ENCODE peak calls at places on chromosome 19, in nine cellular contexts. One of them, this sample, is unnamed.

GRCh38 chr19:19944583-19944880 is 43.8 kb downstream of the ZNF93 start:
- DNase-seq in mesenchymal stem cell: no peak
- DNase-seq in mammary epithelial cell: no peak
- DNase-seq in DND-41: no peak
- DNase-seq in mesendoderm: no peak
- DNase-seq in fibroblast of lung: no peak
- DNase-seq in GM23248: no peak
- DNase-seq in PC-9: no peak
- DNase-seq in SK-N-SH: no peak
- DNase-seq in this sample: no peak

GRCh38 chr19:1754651-1755466 is 1.6 kb downstream of the ONECUT3 start:
- DNase-seq in mesenchymal stem cell: peak
- DNase-seq in mammary epithelial cell: peak
- DNase-seq in DND-41: no peak
- DNase-seq in mesendoderm: no peak
- DNase-seq in fibroblast of lung: peak
- DNase-seq in GM23248: no peak
- DNase-seq in PC-9: no peak
- DNase-seq in SK-N-SH: no peak
- DNase-seq in this sample: no peak

GRCh38 chr19:16931306-16931705 is 42.5 kb downstream of the F2RL3 start:
- DNase-seq in mesenchymal stem cell: no peak
- DNase-seq in mammary epithelial cell: no peak
- DNase-seq in DND-41: no peak
- DNase-seq in mesendoderm: no peak
- DNase-seq in fibroblast of lung: no peak
- DNase-seq in GM23248: no peak
- DNase-seq in PC-9: peak
- DNase-seq in SK-N-SH: no peak
- DNase-seq in this sample: no peak

GRCh38 chr19:17576758-17577532 is 21.5 kb downstream of the COLGALT1 start:
- DNase-seq in mesenchymal stem cell: no peak
- DNase-seq in mammary epithelial cell: peak
- DNase-seq in DND-41: peak
- DNase-seq in mesendoderm: peak
- DNase-seq in fibroblast of lung: peak
- DNase-seq in GM23248: peak
- DNase-seq in PC-9: peak
- DNase-seq in SK-N-SH: peak
- DNase-seq in this sample: peak

GRCh38 chr19:34096020-34096915 is 76.0 kb upstream of the LSM14A start:
- DNase-seq in mesenchymal stem cell: peak
- DNase-seq in mammary epithelial cell: peak
- DNase-seq in DND-41: no peak
- DNase-seq in mesendoderm: peak
- DNase-seq in fibroblast of lung: peak
- DNase-seq in GM23248: peak
- DNase-seq in PC-9: peak
- DNase-seq in SK-N-SH: peak
- DNase-seq in this sample: peak

GRCh38 chr19:1874554-1875185 is 10.6 kb downstream of the ABHD17A start:
- DNase-seq in mesenchymal stem cell: peak
- DNase-seq in mammary epithelial cell: no peak
- DNase-seq in DND-41: no peak
- DNase-seq in mesendoderm: no peak
- DNase-seq in fibroblast of lung: no peak
- DNase-seq in GM23248: peak
- DNase-seq in PC-9: no peak
- DNase-seq in SK-N-SH: no peak
- DNase-seq in this sample: no peak

GRCh38 chr19:48887861-48888612 is 10.5 kb downstream of the TULP2 start:
- DNase-seq in mesenchymal stem cell: no peak
- DNase-seq in mammary epithelial cell: no peak
- DNase-seq in DND-41: no peak
- DNase-seq in mesendoderm: peak
- DNase-seq in fibroblast of lung: no peak
- DNase-seq in GM23248: no peak
- DNase-seq in PC-9: no peak
- DNase-seq in SK-N-SH: no peak
- DNase-seq in this sample: peak

GRCh38 chr19:18895038-18895827 is 725 bp downstream of the CERS1 start:
- DNase-seq in mesenchymal stem cell: peak
- DNase-seq in mammary epithelial cell: peak
- DNase-seq in DND-41: no peak
- DNase-seq in mesendoderm: peak
- DNase-seq in fibroblast of lung: peak
- DNase-seq in GM23248: peak
- DNase-seq in PC-9: peak
- DNase-seq in SK-N-SH: peak
- DNase-seq in this sample: peak

GRCh38 chr19:12843999-12844732 is 5.9 kb downstream of the MAST1 start:
- DNase-seq in mesenchymal stem cell: no peak
- DNase-seq in mammary epithelial cell: no peak
- DNase-seq in DND-41: no peak
- DNase-seq in mesendoderm: no peak
- DNase-seq in fibroblast of lung: no peak
- DNase-seq in GM23248: no peak
- DNase-seq in PC-9: no peak
- DNase-seq in SK-N-SH: no peak
- DNase-seq in this sample: no peak

GRCh38 chr19:40756502-40757110 is 5.6 kb downstream of the SNRPA start:
- DNase-seq in mesenchymal stem cell: no peak
- DNase-seq in mammary epithelial cell: peak
- DNase-seq in DND-41: no peak
- DNase-seq in mesendoderm: no peak
- DNase-seq in fibroblast of lung: no peak
- DNase-seq in GM23248: no peak
- DNase-seq in PC-9: no peak
- DNase-seq in SK-N-SH: no peak
- DNase-seq in this sample: no peak

GRCh38 chr19:16529466-16530144 is 12.6 kb downstream of the CHERP start:
- DNase-seq in mesenchymal stem cell: no peak
- DNase-seq in mammary epithelial cell: no peak
- DNase-seq in DND-41: no peak
- DNase-seq in mesendoderm: no peak
- DNase-seq in fibroblast of lung: no peak
- DNase-seq in GM23248: no peak
- DNase-seq in PC-9: no peak
- DNase-seq in SK-N-SH: no peak
- DNase-seq in this sample: no peak

GRCh38 chr19:45553464-45553863 is 31.1 kb downstream of the OPA3 start:
- DNase-seq in mesenchymal stem cell: no peak
- DNase-seq in mammary epithelial cell: no peak
- DNase-seq in DND-41: no peak
- DNase-seq in mesendoderm: peak
- DNase-seq in fibroblast of lung: no peak
- DNase-seq in GM23248: no peak
- DNase-seq in PC-9: no peak
- DNase-seq in SK-N-SH: no peak
- DNase-seq in this sample: peak

GRCh38 chr19:33649919-33650305 is 28.2 kb downstream of the CHST8 start:
- DNase-seq in mesenchymal stem cell: no peak
- DNase-seq in mammary epithelial cell: no peak
- DNase-seq in DND-41: no peak
- DNase-seq in mesendoderm: no peak
- DNase-seq in fibroblast of lung: no peak
- DNase-seq in GM23248: no peak
- DNase-seq in PC-9: no peak
- DNase-seq in SK-N-SH: no peak
- DNase-seq in this sample: no peak

GRCh38 chr19:46620716-46621115 is 4.2 kb downstream of the PTGIR start:
- DNase-seq in mesenchymal stem cell: peak
- DNase-seq in mammary epithelial cell: no peak
- DNase-seq in DND-41: no peak
- DNase-seq in mesendoderm: no peak
- DNase-seq in fibroblast of lung: peak
- DNase-seq in GM23248: no peak
- DNase-seq in PC-9: no peak
- DNase-seq in SK-N-SH: peak
- DNase-seq in this sample: no peak

GRCh38 chr19:46617566-46618079 is 7.3 kb downstream of the PTGIR start:
- DNase-seq in mesenchymal stem cell: no peak
- DNase-seq in mammary epithelial cell: no peak
- DNase-seq in DND-41: no peak
- DNase-seq in mesendoderm: no peak
- DNase-seq in fibroblast of lung: no peak
- DNase-seq in GM23248: no peak
- DNase-seq in PC-9: peak
- DNase-seq in SK-N-SH: no peak
- DNase-seq in this sample: no peak

GRCh38 chr19:46620267-46620666 is 4.6 kb downstream of the PTGIR start:
- DNase-seq in mesenchymal stem cell: no peak
- DNase-seq in mammary epithelial cell: no peak
- DNase-seq in DND-41: no peak
- DNase-seq in mesendoderm: no peak
- DNase-seq in fibroblast of lung: no peak
- DNase-seq in GM23248: no peak
- DNase-seq in PC-9: no peak
- DNase-seq in SK-N-SH: no peak
- DNase-seq in this sample: no peak

GRCh38 chr19:46616631-46617322 is 8.1 kb downstream of the PTGIR start:
- DNase-seq in mesenchymal stem cell: peak
- DNase-seq in mammary epithelial cell: peak
- DNase-seq in DND-41: peak
- DNase-seq in mesendoderm: peak
- DNase-seq in fibroblast of lung: peak
- DNase-seq in GM23248: peak
- DNase-seq in PC-9: peak
- DNase-seq in SK-N-SH: peak
- DNase-seq in this sample: peak

GRCh38 chr19:46618670-46619231 is 6.1 kb downstream of the PTGIR start:
- DNase-seq in mesenchymal stem cell: no peak
- DNase-seq in mammary epithelial cell: no peak
- DNase-seq in DND-41: no peak
- DNase-seq in mesendoderm: no peak
- DNase-seq in fibroblast of lung: no peak
- DNase-seq in GM23248: peak
- DNase-seq in PC-9: peak
- DNase-seq in SK-N-SH: peak
- DNase-seq in this sample: no peak
- H3K4me2 ChIP-seq in mesenchymal stem cell: no peak
- H3K4me2 ChIP-seq in mammary epithelial cell: no peak
- H3K4me2 ChIP-seq in DND-41: no peak
- H3K4me2 ChIP-seq in mesendoderm: no peak
- H3K4me2 ChIP-seq in fibroblast of lung: no peak
- H3K4me2 ChIP-seq in GM23248: peak
- H3K4me2 ChIP-seq in PC-9: no peak
- H3K4me2 ChIP-seq in SK-N-SH: no peak
- H3K4me2 ChIP-seq in this sample: no peak

GRCh38 chr19:5232798-5233505 is 107.7 kb downstream of the PTPRS start:
- DNase-seq in mesenchymal stem cell: no peak
- DNase-seq in mammary epithelial cell: no peak
- DNase-seq in DND-41: no peak
- DNase-seq in mesendoderm: no peak
- DNase-seq in fibroblast of lung: no peak
- DNase-seq in GM23248: peak
- DNase-seq in PC-9: no peak
- DNase-seq in SK-N-SH: no peak
- DNase-seq in this sample: no peak

GRCh38 chr19:5235458-5236219 is 105.0 kb downstream of the PTPRS start:
- DNase-seq in mesenchymal stem cell: no peak
- DNase-seq in mammary epithelial cell: no peak
- DNase-seq in DND-41: no peak
- DNase-seq in mesendoderm: no peak
- DNase-seq in fibroblast of lung: no peak
- DNase-seq in GM23248: no peak
- DNase-seq in PC-9: no peak
- DNase-seq in SK-N-SH: no peak
- DNase-seq in this sample: no peak

GRCh38 chr19:5231857-5232503 is 108.6 kb downstream of the PTPRS start:
- DNase-seq in mesenchymal stem cell: no peak
- DNase-seq in mammary epithelial cell: no peak
- DNase-seq in DND-41: no peak
- DNase-seq in mesendoderm: no peak
- DNase-seq in fibroblast of lung: no peak
- DNase-seq in GM23248: peak
- DNase-seq in PC-9: no peak
- DNase-seq in SK-N-SH: no peak
- DNase-seq in this sample: no peak

GRCh38 chr19:5237190-5237780 is 103.3 kb downstream of the PTPRS start:
- DNase-seq in mesenchymal stem cell: no peak
- DNase-seq in mammary epithelial cell: no peak
- DNase-seq in DND-41: no peak
- DNase-seq in mesendoderm: no peak
- DNase-seq in fibroblast of lung: no peak
- DNase-seq in GM23248: no peak
- DNase-seq in PC-9: no peak
- DNase-seq in SK-N-SH: no peak
- DNase-seq in this sample: no peak

GRCh38 chr19:5234412-5234811 is 106.2 kb downstream of the PTPRS start:
- DNase-seq in mesenchymal stem cell: no peak
- DNase-seq in mammary epithelial cell: no peak
- DNase-seq in DND-41: no peak
- DNase-seq in mesendoderm: no peak
- DNase-seq in fibroblast of lung: no peak
- DNase-seq in GM23248: no peak
- DNase-seq in PC-9: no peak
- DNase-seq in SK-N-SH: no peak
- DNase-seq in this sample: no peak
- H3K4me2 ChIP-seq in mesenchymal stem cell: no peak
- H3K4me2 ChIP-seq in mammary epithelial cell: no peak
- H3K4me2 ChIP-seq in DND-41: no peak
- H3K4me2 ChIP-seq in mesendoderm: no peak
- H3K4me2 ChIP-seq in fibroblast of lung: no peak
- H3K4me2 ChIP-seq in GM23248: no peak
- H3K4me2 ChIP-seq in PC-9: no peak
- H3K4me2 ChIP-seq in SK-N-SH: no peak
- H3K4me2 ChIP-seq in this sample: no peak

DNA sequence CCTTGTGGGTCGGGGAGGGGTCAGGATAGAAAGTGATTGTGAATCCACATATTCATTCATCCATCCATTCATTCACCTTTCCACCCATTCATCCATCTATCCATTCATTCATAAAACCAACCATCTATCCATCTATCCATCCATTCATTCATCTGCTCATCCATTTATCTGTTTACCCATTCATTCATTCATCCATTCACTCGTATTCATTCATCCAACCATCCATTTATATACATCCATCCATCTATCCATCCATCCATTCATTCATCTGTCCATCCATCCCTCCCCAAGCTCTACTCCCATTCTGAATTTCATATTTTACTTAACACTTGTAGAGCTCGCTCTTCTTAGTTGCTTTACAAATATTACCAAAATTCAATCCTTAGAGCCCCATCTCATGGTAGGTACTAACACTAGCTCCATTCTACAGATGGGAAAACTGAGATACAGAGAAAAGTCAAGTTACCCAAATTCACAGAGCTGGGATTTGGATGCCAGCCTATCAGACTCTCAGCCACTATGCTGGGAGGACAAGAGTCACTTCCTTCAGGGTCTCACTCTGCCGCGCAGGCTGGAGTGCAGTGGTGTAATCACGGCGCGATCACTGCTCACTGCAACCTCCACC is 37.6 kb downstream of the PIN1 start:
- DNase-seq in mesenchymal stem cell: no peak
- DNase-seq in mammary epithelial cell: no peak
- DNase-seq in DND-41: no peak
- DNase-seq in mesendoderm: no peak
- DNase-seq in fibroblast of lung: no peak
- DNase-seq in GM23248: no peak
- DNase-seq in PC-9: no peak
- DNase-seq in SK-N-SH: no peak
- DNase-seq in this sample: no peak
- H3K4me2 ChIP-seq in mesenchymal stem cell: no peak
- H3K4me2 ChIP-seq in mammary epithelial cell: no peak
- H3K4me2 ChIP-seq in DND-41: no peak
- H3K4me2 ChIP-seq in mesendoderm: no peak
- H3K4me2 ChIP-seq in fibroblast of lung: no peak
- H3K4me2 ChIP-seq in GM23248: no peak
- H3K4me2 ChIP-seq in PC-9: no peak
- H3K4me2 ChIP-seq in SK-N-SH: no peak
- H3K4me2 ChIP-seq in this sample: no peak

GRCh38 chr19:28014821-28015405 is 1198.0 kb downstream of the UQCRFS1 start:
- DNase-seq in mesenchymal stem cell: no peak
- DNase-seq in mammary epithelial cell: no peak
- DNase-seq in DND-41: no peak
- DNase-seq in mesendoderm: no peak
- DNase-seq in fibroblast of lung: no peak
- DNase-seq in GM23248: no peak
- DNase-seq in PC-9: no peak
- DNase-seq in SK-N-SH: no peak
- DNase-seq in this sample: no peak
- H3K4me2 ChIP-seq in mesenchymal stem cell: no peak
- H3K4me2 ChIP-seq in mammary epithelial cell: no peak
- H3K4me2 ChIP-seq in DND-41: no peak
- H3K4me2 ChIP-seq in mesendoderm: no peak
- H3K4me2 ChIP-seq in fibroblast of lung: no peak
- H3K4me2 ChIP-seq in GM23248: no peak
- H3K4me2 ChIP-seq in PC-9: no peak
- H3K4me2 ChIP-seq in SK-N-SH: no peak
- H3K4me2 ChIP-seq in this sample: no peak

This sample was measured in H9.